ENCODE peak calls at places on chromosomes 2 and 18, in ten cellular contexts. V, L, A, B, X, T, N, I, R and Y are unnamed samples.

GRCh38 chr2:12718662-12719399 is 2.1 kb downstream of the TRIB2 start:
- DNase-seq in V (peak; percentile 28), L (no peak), A (peak; percentile 24), B (peak; percentile 8), X (no peak), T (peak; percentile 66), N (peak; percentile 46), I (no peak), R (peak; percentile 22), Y (peak; percentile 51)

GRCh38 chr2:237682901-237683670 is 55.7 kb downstream of the LRRFIP1 start:
- DNase-seq in V (no peak), L (no peak), A (no peak), B (no peak), X (no peak), T (no peak), N (no peak), I (no peak), R (no peak), Y (no peak)

GRCh38 chr2:23460228-23460627 is 75.2 kb downstream of the KLHL29 start:
- DNase-seq in V (no peak), L (no peak), A (no peak), B (no peak), X (no peak), T (no peak), N (no peak), I (peak; percentile 39), R (no peak), Y (no peak)

GRCh38 chr2:216584112-216584511 is 49.1 kb upstream of the IGFBP2 start:
- DNase-seq in V (no peak), L (no peak), A (no peak), B (no peak), X (peak; percentile 81), T (no peak), N (no peak), I (no peak), R (no peak), Y (no peak)

GRCh38 chr2:192053921-192054320 is 140.8 kb downstream of the TMEFF2 start:
- DNase-seq in V (no peak), L (no peak), A (no peak), B (no peak), X (no peak), T (peak; percentile 18), N (no peak), I (no peak), R (no peak), Y (no peak)

GRCh38 chr2:51706220-51706619 is 674.3 kb upstream of the NRXN1 start:
- DNase-seq in V (no peak), L (peak; percentile 3), A (no peak), B (no peak), X (peak; percentile 2), T (no peak), N (no peak), I (no peak), R (no peak), Y (no peak)

GRCh38 chr2:215540646-215541045 is 104.8 kb upstream of the FN1 start:
- DNase-seq in V (no peak), L (no peak), A (no peak), B (no peak), X (peak; percentile 5), T (no peak), N (no peak), I (peak; percentile 91), R (peak; percentile 80), Y (no peak)

GRCh38 chr18:48405108-48405507 is 4.1 kb downstream of the ZBTB7C start:
- DNase-seq in V (no peak), L (no peak), A (no peak), B (no peak), X (no peak), T (no peak), N (no peak), I (no peak), R (peak; percentile 75), Y (peak; percentile 65)

GRCh38 chr2:126222316-126222715 is 433.6 kb upstream of the GYPC start:
- DNase-seq in V (no peak), L (no peak), A (no peak), B (no peak), X (no peak), T (no peak), N (no peak), I (no peak), R (no peak), Y (no peak)

GRCh38 chr2:67256892-67257291 is 140.2 kb upstream of the ETAA1 start:
- DNase-seq in V (no peak), L (no peak), A (no peak), B (no peak), X (no peak), T (no peak), N (no peak), I (peak; percentile 25), R (peak; percentile 49), Y (no peak)

GRCh38 chr2:225938991-225939390 is 539.5 kb downstream of the NYAP2 start:
- DNase-seq in V (no peak), L (no peak), A (no peak), B (no peak), X (no peak), T (no peak), N (no peak), I (no peak), R (no peak), Y (no peak)

GRCh38 chr2:68824831-68825230 is 46.4 kb downstream of the BMP10 start:
- DNase-seq in V (no peak), L (no peak), A (no peak), B (no peak), X (no peak), T (no peak), N (no peak), I (peak; percentile 39), R (peak; percentile 63), Y (no peak)

GRCh38 chr18:52764271-52764670 is 424.3 kb downstream of the DCC start:
- DNase-seq in V (no peak), L (no peak), A (no peak), B (no peak), X (no peak), T (peak; percentile 5), N (no peak), I (no peak), R (no peak), Y (no peak)

GRCh38 chr2:17620841-17621240 is 80.3 kb downstream of the VSNL1 start:
- DNase-seq in V (no peak), L (no peak), A (no peak), B (no peak), X (no peak), T (no peak), N (no peak), I (no peak), R (peak; percentile 83), Y (no peak)

GRCh38 chr2:79219383-79219988 is 59.9 kb upstream of the REG3A start:
- DNase-seq in V (no peak), L (no peak), A (peak; percentile 73), B (no peak), X (peak; percentile 74), T (peak; percentile 53), N (no peak), I (peak; percentile 4), R (peak; percentile 10), Y (peak; percentile 73)

GRCh38 chr2:3040819-3041218 is 336.8 kb downstream of the EIPR1 start:
- DNase-seq in V (no peak), L (no peak), A (no peak), B (no peak), X (no peak), T (no peak), N (no peak), I (no peak), R (no peak), Y (peak; percentile 16)

GRCh38 chr2:149143734-149144133 is 105.2 kb downstream of the LYPD6B start:
- DNase-seq in V (no peak), L (no peak), A (no peak), B (no peak), X (no peak), T (no peak), N (no peak), I (no peak), R (no peak), Y (no peak)

GRCh38 chr2:20167356-20167755 is 57.6 kb downstream of the SDC1 start:
- DNase-seq in V (no peak), L (no peak), A (no peak), B (no peak), X (no peak), T (no peak), N (no peak), I (peak; percentile 40), R (no peak), Y (peak; percentile 81)

GRCh38 chr2:73337828-73338227 is 44.5 kb upstream of the EGR4 start:
- DNase-seq in V (no peak), L (no peak), A (no peak), B (no peak), X (no peak), T (no peak), N (no peak), I (no peak), R (no peak), Y (no peak)

GRCh38 chr2:234930397-234930796 is 21.4 kb upstream of the SH3BP4 start:
- DNase-seq in V (no peak), L (no peak), A (no peak), B (no peak), X (no peak), T (no peak), N (no peak), I (no peak), R (no peak), Y (no peak)

GRCh38 chr2:114450639-114451038 is 8.2 kb downstream of the DPP10 start:
- DNase-seq in V (no peak), L (no peak), A (no peak), B (no peak), X (no peak), T (no peak), N (no peak), I (no peak), R (no peak), Y (no peak)

GRCh38 chr2:237097911-237098702 is 12.4 kb downstream of the COPS8 start:
- DNase-seq in V (no peak), L (no peak), A (no peak), B (no peak), X (no peak), T (no peak), N (no peak), I (peak; percentile 91), R (peak; percentile 97), Y (no peak)

GRCh38 chr2:170822885-170823799 is 6.5 kb downstream of the GAD1 start:
- DNase-seq in V (no peak), L (no peak), A (peak; percentile 74), B (no peak), X (no peak), T (no peak), N (no peak), I (no peak), R (no peak), Y (no peak)

GRCh38 chr18:63285332-63285731 is 34.2 kb downstream of the BCL2 start:
- DNase-seq in V (no peak), L (no peak), A (no peak), B (no peak), X (no peak), T (no peak), N (no peak), I (no peak), R (no peak), Y (no peak)

GRCh38 chr2:158755738-158756137 is 39.4 kb upstream of the DAPL1 start:
- DNase-seq in V (no peak), L (no peak), A (peak; percentile 27), B (no peak), X (no peak), T (no peak), N (no peak), I (no peak), R (no peak), Y (no peak)

GRCh38 chr2:46179037-46179621 is 118.1 kb upstream of the EPAS1 start:
- DNase-seq in V (peak; percentile 28), L (no peak), A (peak; percentile 39), B (peak; percentile 24), X (peak; percentile 12), T (no peak), N (peak; percentile 25), I (peak; percentile 98), R (peak; percentile 58), Y (peak; percentile 96)

GRCh38 chr2:157936464-157936863 is 60.3 kb upstream of the ACVR1 start:
- DNase-seq in V (no peak), L (no peak), A (no peak), B (no peak), X (no peak), T (no peak), N (no peak), I (no peak), R (peak; percentile 29), Y (no peak)

GRCh38 chr2:201271917-201272316 is 11.6 kb downstream of the CASP8 start:
- DNase-seq in V (no peak), L (no peak), A (no peak), B (no peak), X (no peak), T (no peak), N (no peak), I (no peak), R (no peak), Y (no peak)